ENCODE peak calls at places on chromosomes 3 and 15, in five cellular contexts. N is PC-3, S is colonic mucosa, U is neural crest cell, E is GM23338. O is an unnamed sample.

GRCh38 chr3:125374501-125374995 is 577 bp downstream of the ZNF148 start:
- DNase-seq in U (peak; percentile 25), S (peak; percentile 51), E (peak; percentile 83), N (peak; percentile 36), O (peak; percentile 54)

GRCh38 chr3:126464997-126465396 is 10.7 kb downstream of the ZXDC start:
- DNase-seq in E (no peak), N (no peak), S (no peak), U (no peak), O (no peak)

GRCh38 chr3:147655236-147655635 is 246.1 kb downstream of the ZIC1 start:
- DNase-seq in S (no peak), E (no peak), N (no peak), U (no peak), O (no peak)

GRCh38 chr3:173553635-173554280 is 156.2 kb downstream of the NLGN1 start:
- DNase-seq in N (peak; percentile 61), E (peak; percentile 81), S (no peak), U (peak; percentile 14), O (peak; percentile 15)

GRCh38 chr3:109643590-109643989 is 306.2 kb upstream of the DPPA4 start:
- DNase-seq in E (no peak), U (no peak), S (no peak), N (peak; percentile 90), O (no peak)

GRCh38 chr15:48861813-48862431 is 16.0 kb upstream of the EID1 start:
- DNase-seq in S (peak; percentile 40), E (peak; percentile 82), N (peak; percentile 68), U (peak; percentile 32), O (peak; percentile 48)

GRCh38 chr3:123576119-123576518 is 8.7 kb downstream of the HACD2 start:
- DNase-seq in E (no peak), S (no peak), U (no peak), N (no peak), O (no peak)

GRCh38 chr15:88920186-88920891 is 7.2 kb upstream of the MFGE8 start:
- DNase-seq in E (no peak), N (peak; percentile 76), U (no peak), S (no peak), O (no peak)

GRCh38 chr3:101940521-101940992 is 91.2 kb downstream of the NFKBIZ start:
- DNase-seq in S (no peak), U (no peak), N (peak; percentile 96), E (peak; percentile 62), O (peak; percentile 49)

GRCh38 chr3:4776980-4777581 is 202.2 kb upstream of the BHLHE40 start:
- DNase-seq in S (peak; percentile 63), N (peak; percentile 24), E (no peak), U (no peak), O (no peak)

GRCh38 chr3:10532939-10533730 is 27.7 kb upstream of the ATP2B2 start:
- DNase-seq in U (no peak), E (no peak), N (no peak), S (peak; percentile 4), O (no peak)

GRCh38 chr15:93965491-93965890 is 265.9 kb upstream of the MCTP2 start:
- DNase-seq in N (no peak), U (no peak), S (no peak), E (no peak), O (no peak)

GRCh38 chr3:15798533-15799245 is 910 bp upstream of the ANKRD28 start:
- DNase-seq in N (no peak), S (no peak), U (no peak), E (no peak), O (no peak)

GRCh38 chr3:155554777-155555445 is 190.0 kb downstream of the PLCH1 start:
- DNase-seq in S (no peak), E (no peak), N (no peak), U (no peak), O (no peak)

GRCh38 chr3:184592411-184593200 is 31.0 kb downstream of the EPHB3 start:
- DNase-seq in U (no peak), S (no peak), N (no peak), E (no peak), O (peak; percentile 62)

GRCh38 chr3:58059349-58060321 is 51.4 kb downstream of the FLNB start:
- DNase-seq in S (peak; percentile 68), U (no peak), N (no peak), E (no peak), O (peak; percentile 67)

GRCh38 chr15:71288348-71288955 is 173.2 kb downstream of the THSD4 start:
- DNase-seq in S (no peak), N (peak; percentile 68), E (no peak), U (no peak), O (no peak)

GRCh38 chr3:57961828-57962447 is 46.3 kb upstream of the FLNB start:
- DNase-seq in S (no peak), E (peak; percentile 73), U (no peak), N (peak; percentile 81), O (no peak)

GRCh38 chr3:158777171-158777873 is 24.5 kb upstream of the MFSD1 start:
- DNase-seq in E (no peak), U (no peak), N (no peak), S (no peak), O (no peak)

GRCh38 chr3:112412494-112412893 is 79.5 kb downstream of the CD200 start:
- DNase-seq in E (no peak), S (no peak), U (no peak), N (no peak), O (no peak)

GRCh38 chr3:46408853-46409252 is 1.8 kb downstream of the CCRL2 start:
- DNase-seq in N (no peak), S (no peak), E (peak; percentile 42), U (no peak), O (no peak)
- TF ChIP-seq CTCF in N (no peak), S (no peak), E (peak; percentile 48), U (no peak), O (no peak)

GRCh38 chr3:28912120-28912885 is 368.6 kb upstream of the RBMS3 start:
- DNase-seq in E (no peak), N (no peak), S (no peak), U (no peak), O (no peak)

GRCh38 chr3:28922376-28922775 is 358.5 kb upstream of the RBMS3 start:
- DNase-seq in N (no peak), S (no peak), U (no peak), E (no peak), O (no peak)

GRCh38 chr3:28915711-28916481 is 365.0 kb upstream of the RBMS3 start:
- DNase-seq in U (no peak), N (peak; percentile 68), E (peak; percentile 64), S (peak; percentile 21), O (peak; percentile 32)

GRCh38 chr3:28917895-28918294 is 363.0 kb upstream of the RBMS3 start:
- DNase-seq in S (no peak), U (no peak), E (no peak), N (no peak), O (no peak)

GRCh38 chr3:28916713-28917499 is 364.0 kb upstream of the RBMS3 start:
- DNase-seq in E (peak; percentile 76), N (peak; percentile 47), U (peak; percentile 12), S (peak; percentile 32), O (peak; percentile 9)
- TF ChIP-seq CTCF in E (peak; percentile 61), N (peak; percentile 29), U (no peak), S (peak; percentile 15), O (peak; percentile 23)

GRCh38 chr15:39115379-39116057 is 465.4 kb upstream of the THBS1 start:
- DNase-seq in E (no peak), S (no peak), U (no peak), N (peak; percentile 71), O (no peak)
- TF ChIP-seq CTCF in E (no peak), S (no peak), U (no peak), N (no peak), O (no peak)

DNA sequence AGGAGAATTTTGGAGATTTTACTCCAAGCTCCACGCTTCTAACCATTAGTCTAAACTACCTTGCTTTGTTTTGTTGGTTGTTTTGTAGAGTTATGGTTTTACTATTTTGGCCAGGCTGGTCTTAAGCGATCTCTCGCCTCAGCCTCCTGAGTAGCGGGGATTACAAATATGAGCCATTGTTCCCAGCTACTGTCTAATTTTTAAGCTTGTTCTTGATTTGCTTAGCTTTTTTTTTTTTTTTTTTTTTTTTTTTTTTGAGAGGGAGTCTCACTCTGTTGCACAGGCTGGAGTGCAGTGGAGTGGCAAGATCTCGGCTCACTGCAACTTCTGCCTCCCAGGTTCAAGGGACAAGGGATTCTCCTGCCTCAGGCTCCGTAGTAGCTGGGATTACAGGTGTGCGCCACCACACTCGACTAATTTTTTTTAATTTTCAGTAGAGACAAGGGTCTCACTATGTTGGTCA is 28.5 kb downstream of the EFCAB12 start:
- DNase-seq in N (peak; percentile 26), S (no peak), E (no peak), U (no peak), O (no peak)
- TF ChIP-seq CTCF in N (no peak), S (no peak), E (no peak), U (no peak), O (no peak)

GRCh38 chr15:100653608-100654007 is 51.2 kb downstream of the ASB7 start:
- DNase-seq in U (no peak), S (no peak), E (no peak), N (no peak), O (no peak)

GRCh38 chr15:100651253-100651652 is 48.9 kb downstream of the ASB7 start:
- DNase-seq in U (no peak), E (no peak), S (no peak), N (peak; percentile 16), O (no peak)

GRCh38 chr15:100650685-100651084 is 48.3 kb downstream of the ASB7 start:
- DNase-seq in U (no peak), N (peak; percentile 46), S (no peak), E (peak; percentile 46), O (no peak)
- TF ChIP-seq CTCF in U (peak; percentile 38), N (peak; percentile 59), S (no peak), E (peak; percentile 55), O (no peak)

GRCh38 chr3:11878837-11879236 is 32.2 kb upstream of the TAMM41 start:
- DNase-seq in U (no peak), E (peak; percentile 36), N (no peak), S (no peak), O (no peak)
- TF ChIP-seq CTCF in U (no peak), E (peak; percentile 37), N (no peak), S (no peak), O (no peak)

DNA sequence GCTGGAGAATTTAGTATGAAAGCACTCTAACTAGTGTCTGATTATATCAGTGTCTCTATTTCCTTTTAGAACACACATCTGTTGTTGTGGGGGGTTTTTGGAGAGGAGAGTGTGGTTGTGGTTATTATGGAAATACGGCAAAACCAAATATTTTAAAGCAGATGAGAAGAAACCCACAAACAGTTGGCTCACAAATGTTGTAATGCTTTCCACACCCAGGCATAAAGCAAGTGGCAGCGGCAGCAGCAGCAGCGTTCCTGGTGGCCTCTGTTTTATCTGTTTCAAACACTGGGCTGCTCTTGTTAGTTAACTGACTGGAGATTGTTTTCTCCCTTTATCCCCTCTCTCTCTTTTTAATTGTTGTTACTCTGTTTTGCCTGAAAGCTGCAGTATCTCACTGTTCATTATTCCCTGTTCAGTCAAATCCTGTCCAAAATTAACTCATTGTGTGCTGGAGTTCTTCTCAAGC is 1045.5 kb upstream of the NR2F2 start:
- DNase-seq in S (no peak), E (peak; percentile 29), N (peak; percentile 12), U (no peak), O (no peak)
- TF ChIP-seq CTCF in S (no peak), E (peak; percentile 12), N (peak; percentile 36), U (peak; percentile 53), O (peak; percentile 16)

GRCh38 chr3:34882764-34883163 is 756.6 kb upstream of the ARPP21 start:
- DNase-seq in E (peak; percentile 27), U (no peak), S (no peak), N (no peak), O (no peak)
- TF ChIP-seq CTCF in E (peak; percentile 50), U (peak; percentile 42), S (no peak), N (no peak), O (no peak)